ENCODE peak calls at places on chromosome X, in four cellular contexts. V, T, K and A are unnamed samples.

GRCh38 chrX:121283921-121284320 is 236.5 kb downstream of the GLUD2 start:
- DNase-seq in V (no peak), T (no peak), K (no peak), A (no peak)

GRCh38 chrX:111823068-111823467 is 52.9 kb upstream of the TRPC5OS start:
- DNase-seq in V (no peak), T (no peak), K (no peak), A (no peak)

GRCh38 chrX:49812177-49812576 is 16.9 kb upstream of the PAGE4 start:
- DNase-seq in V (no peak), T (no peak), K (no peak), A (no peak)

GRCh38 chrX:13855689-13856425 is 39.0 kb upstream of the GPM6B start:
- DNase-seq in V (peak; percentile 38), T (no peak), K (no peak), A (no peak)

GRCh38 chrX:139200793-139201192 is 329.7 kb upstream of the F9 start:
- DNase-seq in V (no peak), T (no peak), K (no peak), A (no peak)

GRCh38 chrX:35122756-35123155 is 180.2 kb downstream of the FAM47B start:
- DNase-seq in V (no peak), T (no peak), K (no peak), A (no peak)

GRCh38 chrX:120419465-120419864 is 49.6 kb downstream of the LAMP2 start:
- DNase-seq in V (no peak), T (no peak), K (no peak), A (no peak)

GRCh38 chrX:41051303-41051702 is 33.9 kb upstream of the USP9X start:
- DNase-seq in V (no peak), T (no peak), K (no peak), A (no peak)

GRCh38 chrX:152619897-152620296 is 17.8 kb upstream of the GABRQ start:
- DNase-seq in V (no peak), T (no peak), K (no peak), A (no peak)

GRCh38 chrX:14922437-14922836 is 49.2 kb downstream of the MOSPD2 start:
- DNase-seq in V (peak; percentile 84), T (peak; percentile 65), K (no peak), A (no peak)

GRCh38 chrX:155246748-155247147 is 17.5 kb downstream of the RAB39B start:
- DNase-seq in V (no peak), T (no peak), K (no peak), A (no peak)

DNA sequence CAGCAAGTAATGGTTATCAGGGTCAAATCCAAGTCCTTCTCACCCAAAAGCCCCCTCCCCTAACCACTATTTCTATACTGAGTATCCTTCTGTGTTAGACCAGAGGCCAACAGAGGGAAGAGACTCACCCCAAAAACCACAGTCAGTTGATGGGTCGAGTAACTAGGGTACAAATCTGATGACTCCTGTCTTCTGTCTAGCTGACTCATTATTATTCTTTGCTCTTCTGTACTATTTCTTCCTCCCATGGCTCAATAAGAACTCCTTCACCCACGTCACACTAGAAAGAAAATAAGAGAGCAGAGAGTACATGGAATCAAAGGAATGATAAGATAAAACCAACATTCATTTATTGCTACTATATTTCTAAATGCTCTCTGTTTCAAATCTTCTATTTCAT is 2.0 kb downstream of the RAB40A start:
- DNase-seq in V (peak; percentile 70), T (peak; percentile 76), K (no peak), A (no peak)
- H3K27ac ChIP-seq in V (no peak overlapping the region), T (no peak overlapping the region), K (no peak overlapping the region), A (no peak overlapping the region)

GRCh38 chrX:23773601-23774175 is 9.3 kb upstream of the SAT1 start:
- DNase-seq in V (no peak), T (no peak), K (peak; percentile 38), A (no peak)
- H3K27ac ChIP-seq in V (no peak overlapping the region), T (no peak overlapping the region), K (peak overlapping the region; percentile 67), A (no peak overlapping the region)

DNA sequence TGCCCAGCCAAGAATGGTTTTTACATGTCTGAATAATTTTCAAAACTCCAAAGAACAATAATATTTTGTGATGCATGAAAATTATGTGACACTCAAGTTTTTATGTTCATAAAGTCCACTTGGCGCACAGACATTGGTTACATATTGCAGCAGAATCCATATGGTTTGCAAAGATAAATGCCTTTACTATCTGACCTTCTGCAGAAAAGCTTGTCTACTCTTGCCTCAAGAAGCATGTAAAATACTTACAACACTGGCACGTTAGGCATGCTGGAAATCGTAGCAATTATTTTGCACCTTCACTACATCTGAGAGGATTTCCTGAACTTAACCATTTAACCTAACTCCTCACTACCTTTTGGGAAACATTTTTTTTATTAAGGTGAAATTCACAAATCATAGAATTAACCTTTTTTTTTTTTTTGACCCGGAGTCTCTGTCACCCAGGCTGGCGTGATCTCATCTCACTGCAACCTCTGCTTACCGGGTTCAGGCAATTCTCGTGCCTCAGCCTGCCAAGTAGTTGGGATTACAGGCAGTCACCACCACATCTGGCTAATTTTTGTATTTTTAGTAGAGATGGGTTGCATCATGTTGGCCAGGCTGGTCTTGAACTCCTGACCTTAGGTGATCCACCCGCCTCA is 3.5 kb upstream of the XG start:
- DNase-seq in V (peak; percentile 45), T (peak; percentile 7), K (no peak), A (peak; percentile 5)
- H3K27ac ChIP-seq in V (no peak overlapping the region), T (no peak overlapping the region), K (no peak overlapping the region), A (peak overlapping the region; percentile 52)

DNA sequence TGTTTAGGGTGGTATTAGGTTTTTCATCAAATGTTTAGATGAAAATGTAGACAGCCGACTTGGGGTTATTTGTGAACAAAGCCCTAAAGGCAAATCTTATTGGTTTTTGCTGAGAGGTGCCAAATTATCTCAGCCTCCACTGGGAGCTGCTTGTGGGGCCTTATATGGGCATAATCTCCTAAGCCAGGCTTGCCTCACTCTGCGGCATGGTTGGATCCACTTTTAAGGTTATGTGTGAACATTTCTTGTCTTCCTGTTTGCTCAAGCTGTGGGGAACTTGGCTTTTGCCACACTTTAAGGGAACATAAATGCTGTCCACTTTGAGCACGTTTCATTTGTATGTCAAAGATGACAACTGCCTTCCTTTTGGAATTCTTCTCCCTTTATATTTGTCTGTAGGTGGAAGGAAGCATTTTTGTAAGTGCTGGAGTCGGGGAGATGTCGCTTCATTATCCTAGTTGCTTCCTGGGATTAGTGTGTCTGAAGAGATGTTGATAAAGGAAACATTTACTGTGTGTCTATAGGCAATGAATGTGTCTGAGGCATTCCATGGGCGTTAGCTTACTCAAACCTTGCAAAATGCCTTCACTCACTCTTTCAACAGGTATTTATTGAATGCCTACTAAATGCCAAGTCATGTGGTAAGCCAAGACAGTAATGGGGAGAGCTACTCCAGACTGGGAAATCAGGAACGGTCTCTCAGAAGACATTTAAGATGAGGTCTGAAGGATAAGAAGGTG is 78.3 kb downstream of the SLC9A6 start:
- DNase-seq in V (no peak), T (peak; percentile 76), K (no peak), A (no peak)
- H3K27ac ChIP-seq in V (no peak overlapping the region), T (no peak overlapping the region), K (no peak overlapping the region), A (no peak overlapping the region)

GRCh38 chrX:9662148-9662547 is 103.5 kb downstream of the GPR143 start:
- DNase-seq in V (no peak), T (peak; percentile 30), K (no peak), A (no peak)
- H3K27ac ChIP-seq in V (no peak overlapping the region), T (no peak overlapping the region), K (no peak overlapping the region), A (no peak overlapping the region)

GRCh38 chrX:48695925-48696300 is 621 bp upstream of the SUV39H1 start:
- DNase-seq in V (no peak), T (no peak), K (no peak), A (no peak)

GRCh38 chrX:48697182-48697727 is 721 bp downstream of the SUV39H1 start:
- DNase-seq in V (no peak), T (no peak), K (no peak), A (no peak)

GRCh38 chrX:48694776-48695523 is 1.6 kb upstream of the SUV39H1 start:
- DNase-seq in V (no peak), T (no peak), K (no peak), A (no peak)

GRCh38 chrX:48696301-48697181 is at the start of gene SUV39H1:
- DNase-seq in V (peak; percentile 88), T (peak; percentile 91), K (peak; percentile 79), A (peak; percentile 36)

DNA sequence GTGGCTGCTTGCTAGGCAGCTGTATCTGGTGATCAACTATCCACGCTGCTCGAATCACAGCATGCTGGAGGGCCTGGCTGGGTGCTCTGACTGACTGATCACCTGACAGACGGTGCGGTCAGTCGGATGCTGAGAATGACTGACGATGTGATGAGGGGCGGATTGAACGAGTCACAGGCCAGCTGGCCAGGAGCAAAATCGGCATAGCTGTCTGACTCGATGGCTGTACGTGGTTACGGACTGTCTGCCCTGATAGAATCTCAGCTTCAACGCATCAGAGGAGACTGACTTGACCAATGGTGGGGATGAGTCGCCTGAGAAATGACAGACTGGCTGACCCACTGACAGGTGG is 1.0 kb upstream of the SUV39H1 start:
- DNase-seq in V (peak; percentile 5), T (no peak), K (no peak), A (no peak)
- H3K27ac ChIP-seq in V (peak overlapping the region; percentile 51), T (peak overlapping the region; percentile 62), K (no peak overlapping the region), A (no peak overlapping the region)

DNA sequence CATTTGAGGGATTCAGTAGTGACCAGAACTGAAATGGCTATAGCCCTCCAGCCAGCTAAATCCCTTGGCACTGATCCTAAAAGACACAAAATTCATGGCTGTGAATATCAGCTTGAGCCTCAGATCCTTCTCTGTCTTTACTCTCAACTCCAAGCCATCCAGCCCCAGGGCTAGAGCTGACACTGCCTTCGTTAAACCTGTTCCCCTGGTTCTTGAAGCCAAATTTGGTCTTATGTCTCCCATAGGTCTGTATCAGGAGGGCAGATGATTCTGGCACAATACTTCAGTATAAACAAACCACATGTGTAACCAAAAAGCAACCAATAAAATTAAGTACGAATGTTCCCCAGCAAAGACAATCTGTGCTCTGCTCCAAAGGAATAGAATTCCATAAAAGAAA is 78.0 kb downstream of the ANOS1 start:
- DNase-seq in V (peak; percentile 39), T (no peak), K (no peak), A (no peak)
- H3K27ac ChIP-seq in V (no peak overlapping the region), T (no peak overlapping the region), K (no peak overlapping the region), A (no peak overlapping the region)

GRCh38 chrX:107733686-107734085 is 41.9 kb downstream of the TSC22D3 start:
- DNase-seq in V (no peak), T (no peak), K (no peak), A (no peak)
- H3K27ac ChIP-seq in V (no peak overlapping the region), T (no peak overlapping the region), K (no peak overlapping the region), A (no peak overlapping the region)